ENCODE peak calls at places on chromosomes 2 and 18, in six cellular contexts. One of them, this sample, is unnamed.
A peak's percentile ranks its signal among the peaks of the same experiment; 100 is the strongest.

GRCh38 chr2:66439291-66440010 is 4.5 kb downstream of the MEIS1 start:
- DNase-seq in left cardiac atrium: peak; percentile 40
- DNase-seq in HT1080: no peak
- DNase-seq in activated CD4-positive, alpha-beta T cell treated with anti-CD3 and anti-CD28 coated beads, Interleukin-2, amount 50 U/mL, for 24 hours: no peak
- DNase-seq in NB4: no peak
- DNase-seq in retina: peak; percentile 74
- DNase-seq in this sample: no peak

GRCh38 chr18:78986018-78986481 is 6.4 kb downstream of the SALL3 start:
- DNase-seq in left cardiac atrium: no peak
- DNase-seq in HT1080: peak; percentile 10
- DNase-seq in activated CD4-positive, alpha-beta T cell treated with anti-CD3 and anti-CD28 coated beads, Interleukin-2, amount 50 U/mL, for 24 hours: no peak
- DNase-seq in NB4: peak; percentile 68
- DNase-seq in retina: peak; percentile 86
- DNase-seq in this sample: no peak

GRCh38 chr2:225787497-225787896 is 388.0 kb downstream of the NYAP2 start:
- DNase-seq in left cardiac atrium: no peak
- DNase-seq in HT1080: no peak
- DNase-seq in activated CD4-positive, alpha-beta T cell treated with anti-CD3 and anti-CD28 coated beads, Interleukin-2, amount 50 U/mL, for 24 hours: no peak
- DNase-seq in NB4: no peak
- DNase-seq in retina: no peak
- DNase-seq in this sample: no peak

GRCh38 chr2:29238497-29238896 is 123.3 kb downstream of the CLIP4 start:
- DNase-seq in left cardiac atrium: no peak
- DNase-seq in HT1080: peak; percentile 46
- DNase-seq in activated CD4-positive, alpha-beta T cell treated with anti-CD3 and anti-CD28 coated beads, Interleukin-2, amount 50 U/mL, for 24 hours: no peak
- DNase-seq in NB4: peak; percentile 42
- DNase-seq in retina: no peak
- DNase-seq in this sample: no peak

GRCh38 chr2:194155406-194155805 is 1501.6 kb upstream of the SLC39A10 start:
- DNase-seq in left cardiac atrium: no peak
- DNase-seq in HT1080: no peak
- DNase-seq in activated CD4-positive, alpha-beta T cell treated with anti-CD3 and anti-CD28 coated beads, Interleukin-2, amount 50 U/mL, for 24 hours: no peak
- DNase-seq in NB4: no peak
- DNase-seq in retina: no peak
- DNase-seq in this sample: no peak

GRCh38 chr2:108829916-108830315 is 43.3 kb downstream of the CCDC138 start:
- DNase-seq in left cardiac atrium: no peak
- DNase-seq in HT1080: no peak
- DNase-seq in activated CD4-positive, alpha-beta T cell treated with anti-CD3 and anti-CD28 coated beads, Interleukin-2, amount 50 U/mL, for 24 hours: no peak
- DNase-seq in NB4: no peak
- DNase-seq in retina: no peak
- DNase-seq in this sample: no peak

GRCh38 chr2:207182916-207183315 is 17.2 kb upstream of the KLF7 start:
- DNase-seq in left cardiac atrium: no peak
- DNase-seq in HT1080: no peak
- DNase-seq in activated CD4-positive, alpha-beta T cell treated with anti-CD3 and anti-CD28 coated beads, Interleukin-2, amount 50 U/mL, for 24 hours: no peak
- DNase-seq in NB4: no peak
- DNase-seq in retina: no peak
- DNase-seq in this sample: no peak

GRCh38 chr2:23647563-23647962 is 262.6 kb downstream of the KLHL29 start:
- DNase-seq in left cardiac atrium: no peak
- DNase-seq in HT1080: no peak
- DNase-seq in activated CD4-positive, alpha-beta T cell treated with anti-CD3 and anti-CD28 coated beads, Interleukin-2, amount 50 U/mL, for 24 hours: no peak
- DNase-seq in NB4: no peak
- DNase-seq in retina: no peak
- DNase-seq in this sample: no peak

GRCh38 chr2:131036269-131036668 is 57.0 kb downstream of the FAM168B start:
- DNase-seq in left cardiac atrium: no peak
- DNase-seq in HT1080: no peak
- DNase-seq in activated CD4-positive, alpha-beta T cell treated with anti-CD3 and anti-CD28 coated beads, Interleukin-2, amount 50 U/mL, for 24 hours: no peak
- DNase-seq in NB4: no peak
- DNase-seq in retina: peak; percentile 52
- DNase-seq in this sample: peak; percentile 81

GRCh38 chr2:10901160-10901559 is 10.6 kb upstream of the KCNF1 start:
- DNase-seq in left cardiac atrium: no peak
- DNase-seq in HT1080: peak; percentile 71
- DNase-seq in activated CD4-positive, alpha-beta T cell treated with anti-CD3 and anti-CD28 coated beads, Interleukin-2, amount 50 U/mL, for 24 hours: no peak
- DNase-seq in NB4: peak; percentile 42
- DNase-seq in retina: no peak
- DNase-seq in this sample: no peak

GRCh38 chr2:144596074-144596871 is 76.4 kb upstream of the ZEB2 start:
- DNase-seq in left cardiac atrium: peak; percentile 20
- DNase-seq in HT1080: peak; percentile 71
- DNase-seq in activated CD4-positive, alpha-beta T cell treated with anti-CD3 and anti-CD28 coated beads, Interleukin-2, amount 50 U/mL, for 24 hours: no peak
- DNase-seq in NB4: peak; percentile 71
- DNase-seq in retina: peak; percentile 4
- DNase-seq in this sample: no peak

GRCh38 chr18:49814147-49814499 is 790 bp upstream of the ACAA2 start:
- DNase-seq in left cardiac atrium: peak; percentile 70
- DNase-seq in HT1080: peak; percentile 48
- DNase-seq in activated CD4-positive, alpha-beta T cell treated with anti-CD3 and anti-CD28 coated beads, Interleukin-2, amount 50 U/mL, for 24 hours: no peak
- DNase-seq in NB4: peak; percentile 65
- DNase-seq in retina: no peak
- DNase-seq in this sample: peak; percentile 56

GRCh38 chr2:94995516-94995915 is 30.0 kb upstream of the MAL start:
- DNase-seq in left cardiac atrium: no peak
- DNase-seq in HT1080: no peak
- DNase-seq in activated CD4-positive, alpha-beta T cell treated with anti-CD3 and anti-CD28 coated beads, Interleukin-2, amount 50 U/mL, for 24 hours: no peak
- DNase-seq in NB4: no peak
- DNase-seq in retina: no peak
- DNase-seq in this sample: no peak

GRCh38 chr2:193670478-193670877 is 1475.7 kb upstream of the TMEFF2 start:
- DNase-seq in left cardiac atrium: no peak
- DNase-seq in HT1080: no peak
- DNase-seq in activated CD4-positive, alpha-beta T cell treated with anti-CD3 and anti-CD28 coated beads, Interleukin-2, amount 50 U/mL, for 24 hours: no peak
- DNase-seq in NB4: no peak
- DNase-seq in retina: no peak
- DNase-seq in this sample: no peak

GRCh38 chr2:237920673-237921072 is 46.1 kb upstream of the UBE2F start:
- DNase-seq in left cardiac atrium: no peak
- DNase-seq in HT1080: peak; percentile 51
- DNase-seq in activated CD4-positive, alpha-beta T cell treated with anti-CD3 and anti-CD28 coated beads, Interleukin-2, amount 50 U/mL, for 24 hours: no peak
- DNase-seq in NB4: no peak
- DNase-seq in retina: no peak
- DNase-seq in this sample: no peak

GRCh38 chr18:65607161-65607560 is 143.7 kb upstream of the CDH7 start:
- DNase-seq in left cardiac atrium: no peak
- DNase-seq in HT1080: no peak
- DNase-seq in activated CD4-positive, alpha-beta T cell treated with anti-CD3 and anti-CD28 coated beads, Interleukin-2, amount 50 U/mL, for 24 hours: no peak
- DNase-seq in NB4: no peak
- DNase-seq in retina: no peak
- DNase-seq in this sample: no peak

GRCh38 chr2:177000408-177000807 is 212.2 kb upstream of the HNRNPA3 start:
- DNase-seq in left cardiac atrium: no peak
- DNase-seq in HT1080: no peak
- DNase-seq in activated CD4-positive, alpha-beta T cell treated with anti-CD3 and anti-CD28 coated beads, Interleukin-2, amount 50 U/mL, for 24 hours: no peak
- DNase-seq in NB4: no peak
- DNase-seq in retina: no peak
- DNase-seq in this sample: no peak

GRCh38 chr2:239735829-239736357 is 289.2 kb downstream of the NDUFA10 start:
- DNase-seq in left cardiac atrium: no peak
- DNase-seq in HT1080: no peak
- DNase-seq in activated CD4-positive, alpha-beta T cell treated with anti-CD3 and anti-CD28 coated beads, Interleukin-2, amount 50 U/mL, for 24 hours: no peak
- DNase-seq in NB4: no peak
- DNase-seq in retina: no peak
- DNase-seq in this sample: no peak

GRCh38 chr2:72023678-72024390 is 123.8 kb downstream of the CYP26B1 start:
- DNase-seq in left cardiac atrium: no peak
- DNase-seq in HT1080: no peak
- DNase-seq in activated CD4-positive, alpha-beta T cell treated with anti-CD3 and anti-CD28 coated beads, Interleukin-2, amount 50 U/mL, for 24 hours: no peak
- DNase-seq in NB4: no peak
- DNase-seq in retina: no peak
- DNase-seq in this sample: peak; percentile 76

GRCh38 chr2:222613715-222614331 is 42.1 kb downstream of the FARSB start:
- DNase-seq in left cardiac atrium: no peak
- DNase-seq in HT1080: peak; percentile 51
- DNase-seq in activated CD4-positive, alpha-beta T cell treated with anti-CD3 and anti-CD28 coated beads, Interleukin-2, amount 50 U/mL, for 24 hours: no peak
- DNase-seq in NB4: peak; percentile 68
- DNase-seq in retina: peak; percentile 64
- DNase-seq in this sample: no peak

GRCh38 chr2:240894836-240895558 is 959 bp downstream of the MAB21L4 start:
- DNase-seq in left cardiac atrium: no peak
- DNase-seq in HT1080: no peak
- DNase-seq in activated CD4-positive, alpha-beta T cell treated with anti-CD3 and anti-CD28 coated beads, Interleukin-2, amount 50 U/mL, for 24 hours: no peak
- DNase-seq in NB4: no peak
- DNase-seq in retina: no peak
- DNase-seq in this sample: no peak

GRCh38 chr18:7778181-7778580 is 211.1 kb downstream of the PTPRM start:
- DNase-seq in left cardiac atrium: no peak
- DNase-seq in HT1080: peak; percentile 20
- DNase-seq in activated CD4-positive, alpha-beta T cell treated with anti-CD3 and anti-CD28 coated beads, Interleukin-2, amount 50 U/mL, for 24 hours: no peak
- DNase-seq in NB4: no peak
- DNase-seq in retina: no peak
- DNase-seq in this sample: no peak

GRCh38 chr2:3581367-3582262 is 6.6 kb downstream of the RPS7 start:
- DNase-seq in left cardiac atrium: no peak
- DNase-seq in HT1080: no peak
- DNase-seq in activated CD4-positive, alpha-beta T cell treated with anti-CD3 and anti-CD28 coated beads, Interleukin-2, amount 50 U/mL, for 24 hours: no peak
- DNase-seq in NB4: no peak
- DNase-seq in retina: no peak
- DNase-seq in this sample: peak; percentile 46

GRCh38 chr2:172081248-172082022 is 3.9 kb upstream of the DLX1 start:
- DNase-seq in left cardiac atrium: no peak
- DNase-seq in HT1080: no peak
- DNase-seq in activated CD4-positive, alpha-beta T cell treated with anti-CD3 and anti-CD28 coated beads, Interleukin-2, amount 50 U/mL, for 24 hours: no peak
- DNase-seq in NB4: no peak
- DNase-seq in retina: peak; percentile 69
- DNase-seq in this sample: no peak

GRCh38 chr2:51795248-51795888 is 763.4 kb upstream of the NRXN1 start:
- DNase-seq in left cardiac atrium: no peak
- DNase-seq in HT1080: no peak
- DNase-seq in activated CD4-positive, alpha-beta T cell treated with anti-CD3 and anti-CD28 coated beads, Interleukin-2, amount 50 U/mL, for 24 hours: no peak
- DNase-seq in NB4: peak; percentile 34
- DNase-seq in retina: no peak
- DNase-seq in this sample: no peak

GRCh38 chr18:57404345-57404744 is 30.8 kb upstream of the ONECUT2 start:
- DNase-seq in left cardiac atrium: no peak
- DNase-seq in HT1080: no peak
- DNase-seq in activated CD4-positive, alpha-beta T cell treated with anti-CD3 and anti-CD28 coated beads, Interleukin-2, amount 50 U/mL, for 24 hours: no peak
- DNase-seq in NB4: no peak
- DNase-seq in retina: no peak
- DNase-seq in this sample: no peak

GRCh38 chr2:84888401-84889276 is 7.8 kb upstream of the TRABD2A start:
- DNase-seq in left cardiac atrium: no peak
- DNase-seq in HT1080: peak; percentile 55
- DNase-seq in activated CD4-positive, alpha-beta T cell treated with anti-CD3 and anti-CD28 coated beads, Interleukin-2, amount 50 U/mL, for 24 hours: no peak
- DNase-seq in NB4: peak; percentile 98
- DNase-seq in retina: no peak
- DNase-seq in this sample: no peak

GRCh38 chr2:229408356-229408755 is 137.3 kb upstream of the PID1 start:
- DNase-seq in left cardiac atrium: peak; percentile 49
- DNase-seq in HT1080: peak; percentile 95
- DNase-seq in activated CD4-positive, alpha-beta T cell treated with anti-CD3 and anti-CD28 coated beads, Interleukin-2, amount 50 U/mL, for 24 hours: no peak
- DNase-seq in NB4: peak; percentile 68
- DNase-seq in retina: no peak
- DNase-seq in this sample: peak; percentile 87

This sample was measured in lower leg skin.